ENCODE peak calls at places on chromosomes 13 and 19, in ten cellular contexts. One of them, this sample, is unnamed.

GRCh38 chr13:54184576-54184975 is 1156.0 kb downstream of the OLFM4 start:
- DNase-seq in pons: no peak
- DNase-seq in foreskin melanocyte: no peak
- DNase-seq in AG04450: no peak
- DNase-seq in iris pigment epithelial cell: no peak
- DNase-seq in activated CD4-positive, alpha-beta T cell treated with anti-CD3 and anti-CD28 coated beads, Interleukin-2, amount 10 ng/mL, durations not matched to agents 7 days and 5 days: no peak
- DNase-seq in activated T-cell treated with anti-CD3 and anti-CD28 coated beads for 1 hour: no peak
- DNase-seq in CD8-positive, alpha-beta memory T cell: no peak
- DNase-seq in GOT3: no peak
- DNase-seq in HT1080: no peak
- DNase-seq in this sample: no peak

GRCh38 chr13:32211788-32212187 is 103.4 kb downstream of the ZAR1L start:
- DNase-seq in pons: no peak
- DNase-seq in foreskin melanocyte: no peak
- DNase-seq in AG04450: peak
- DNase-seq in iris pigment epithelial cell: peak
- DNase-seq in activated CD4-positive, alpha-beta T cell treated with anti-CD3 and anti-CD28 coated beads, Interleukin-2, amount 10 ng/mL, durations not matched to agents 7 days and 5 days: no peak
- DNase-seq in activated T-cell treated with anti-CD3 and anti-CD28 coated beads for 1 hour: no peak
- DNase-seq in CD8-positive, alpha-beta memory T cell: no peak
- DNase-seq in GOT3: no peak
- DNase-seq in HT1080: peak
- DNase-seq in this sample: no peak

GRCh38 chr19:52034051-52034728 is 6.0 kb upstream of the ZNF614 start:
- DNase-seq in pons: no peak
- DNase-seq in foreskin melanocyte: no peak
- DNase-seq in AG04450: no peak
- DNase-seq in iris pigment epithelial cell: peak
- DNase-seq in activated CD4-positive, alpha-beta T cell treated with anti-CD3 and anti-CD28 coated beads, Interleukin-2, amount 10 ng/mL, durations not matched to agents 7 days and 5 days: no peak
- DNase-seq in activated T-cell treated with anti-CD3 and anti-CD28 coated beads for 1 hour: no peak
- DNase-seq in CD8-positive, alpha-beta memory T cell: no peak
- DNase-seq in GOT3: no peak
- DNase-seq in HT1080: no peak
- DNase-seq in this sample: no peak

GRCh38 chr19:34794289-34794960 is 21.4 kb upstream of the ZNF599 start:
- DNase-seq in pons: no peak
- DNase-seq in foreskin melanocyte: no peak
- DNase-seq in AG04450: no peak
- DNase-seq in iris pigment epithelial cell: peak
- DNase-seq in activated CD4-positive, alpha-beta T cell treated with anti-CD3 and anti-CD28 coated beads, Interleukin-2, amount 10 ng/mL, durations not matched to agents 7 days and 5 days: no peak
- DNase-seq in activated T-cell treated with anti-CD3 and anti-CD28 coated beads for 1 hour: no peak
- DNase-seq in CD8-positive, alpha-beta memory T cell: no peak
- DNase-seq in GOT3: no peak
- DNase-seq in HT1080: no peak
- DNase-seq in this sample: no peak

GRCh38 chr13:52832268-52832667 is 16.2 kb downstream of the PCDH8 start:
- DNase-seq in pons: no peak
- DNase-seq in foreskin melanocyte: no peak
- DNase-seq in AG04450: no peak
- DNase-seq in iris pigment epithelial cell: no peak
- DNase-seq in activated CD4-positive, alpha-beta T cell treated with anti-CD3 and anti-CD28 coated beads, Interleukin-2, amount 10 ng/mL, durations not matched to agents 7 days and 5 days: no peak
- DNase-seq in activated T-cell treated with anti-CD3 and anti-CD28 coated beads for 1 hour: no peak
- DNase-seq in CD8-positive, alpha-beta memory T cell: no peak
- DNase-seq in GOT3: no peak
- DNase-seq in HT1080: no peak
- DNase-seq in this sample: no peak

GRCh38 chr19:29668746-29669609 is 3.7 kb downstream of the PLEKHF1 start:
- DNase-seq in pons: no peak
- DNase-seq in foreskin melanocyte: no peak
- DNase-seq in AG04450: no peak
- DNase-seq in iris pigment epithelial cell: no peak
- DNase-seq in activated CD4-positive, alpha-beta T cell treated with anti-CD3 and anti-CD28 coated beads, Interleukin-2, amount 10 ng/mL, durations not matched to agents 7 days and 5 days: no peak
- DNase-seq in activated T-cell treated with anti-CD3 and anti-CD28 coated beads for 1 hour: no peak
- DNase-seq in CD8-positive, alpha-beta memory T cell: no peak
- DNase-seq in GOT3: no peak
- DNase-seq in HT1080: peak
- DNase-seq in this sample: no peak

GRCh38 chr13:42707003-42707402 is 74.4 kb upstream of the FAM216B start:
- DNase-seq in pons: no peak
- DNase-seq in foreskin melanocyte: no peak
- DNase-seq in AG04450: no peak
- DNase-seq in iris pigment epithelial cell: peak
- DNase-seq in activated CD4-positive, alpha-beta T cell treated with anti-CD3 and anti-CD28 coated beads, Interleukin-2, amount 10 ng/mL, durations not matched to agents 7 days and 5 days: no peak
- DNase-seq in activated T-cell treated with anti-CD3 and anti-CD28 coated beads for 1 hour: no peak
- DNase-seq in CD8-positive, alpha-beta memory T cell: no peak
- DNase-seq in GOT3: no peak
- DNase-seq in HT1080: no peak
- DNase-seq in this sample: no peak

GRCh38 chr13:64371045-64371444 is 2859.1 kb downstream of the PCDH9 start:
- DNase-seq in pons: no peak
- DNase-seq in foreskin melanocyte: no peak
- DNase-seq in AG04450: no peak
- DNase-seq in iris pigment epithelial cell: peak
- DNase-seq in activated CD4-positive, alpha-beta T cell treated with anti-CD3 and anti-CD28 coated beads, Interleukin-2, amount 10 ng/mL, durations not matched to agents 7 days and 5 days: no peak
- DNase-seq in activated T-cell treated with anti-CD3 and anti-CD28 coated beads for 1 hour: no peak
- DNase-seq in CD8-positive, alpha-beta memory T cell: no peak
- DNase-seq in GOT3: no peak
- DNase-seq in HT1080: peak
- DNase-seq in this sample: peak

GRCh38 chr19:54041969-54042606 is 21.6 kb downstream of the VSTM1 start:
- DNase-seq in pons: no peak
- DNase-seq in foreskin melanocyte: no peak
- DNase-seq in AG04450: no peak
- DNase-seq in iris pigment epithelial cell: no peak
- DNase-seq in activated CD4-positive, alpha-beta T cell treated with anti-CD3 and anti-CD28 coated beads, Interleukin-2, amount 10 ng/mL, durations not matched to agents 7 days and 5 days: no peak
- DNase-seq in activated T-cell treated with anti-CD3 and anti-CD28 coated beads for 1 hour: no peak
- DNase-seq in CD8-positive, alpha-beta memory T cell: no peak
- DNase-seq in GOT3: no peak
- DNase-seq in HT1080: peak
- DNase-seq in this sample: no peak

GRCh38 chr13:83007226-83007625 is 875.0 kb downstream of the SLITRK1 start:
- DNase-seq in pons: no peak
- DNase-seq in foreskin melanocyte: no peak
- DNase-seq in AG04450: no peak
- DNase-seq in iris pigment epithelial cell: no peak
- DNase-seq in activated CD4-positive, alpha-beta T cell treated with anti-CD3 and anti-CD28 coated beads, Interleukin-2, amount 10 ng/mL, durations not matched to agents 7 days and 5 days: no peak
- DNase-seq in activated T-cell treated with anti-CD3 and anti-CD28 coated beads for 1 hour: no peak
- DNase-seq in CD8-positive, alpha-beta memory T cell: no peak
- DNase-seq in GOT3: no peak
- DNase-seq in HT1080: no peak
- DNase-seq in this sample: no peak

GRCh38 chr13:80428344-80429096 is 87.6 kb upstream of the SPRY2 start:
- DNase-seq in pons: no peak
- DNase-seq in foreskin melanocyte: no peak
- DNase-seq in AG04450: no peak
- DNase-seq in iris pigment epithelial cell: no peak
- DNase-seq in activated CD4-positive, alpha-beta T cell treated with anti-CD3 and anti-CD28 coated beads, Interleukin-2, amount 10 ng/mL, durations not matched to agents 7 days and 5 days: no peak
- DNase-seq in activated T-cell treated with anti-CD3 and anti-CD28 coated beads for 1 hour: no peak
- DNase-seq in CD8-positive, alpha-beta memory T cell: no peak
- DNase-seq in GOT3: no peak
- DNase-seq in HT1080: no peak
- DNase-seq in this sample: no peak

GRCh38 chr19:55165952-55166529 is 372 bp downstream of the DNAAF3 start:
- DNase-seq in pons: peak
- DNase-seq in foreskin melanocyte: peak
- DNase-seq in AG04450: no peak
- DNase-seq in iris pigment epithelial cell: peak
- DNase-seq in activated CD4-positive, alpha-beta T cell treated with anti-CD3 and anti-CD28 coated beads, Interleukin-2, amount 10 ng/mL, durations not matched to agents 7 days and 5 days: peak
- DNase-seq in activated T-cell treated with anti-CD3 and anti-CD28 coated beads for 1 hour: no peak
- DNase-seq in CD8-positive, alpha-beta memory T cell: peak
- DNase-seq in GOT3: no peak
- DNase-seq in HT1080: peak
- DNase-seq in this sample: no peak

GRCh38 chr13:73820688-73821087 is 313.5 kb downstream of the KLF12 start:
- DNase-seq in pons: no peak
- DNase-seq in foreskin melanocyte: no peak
- DNase-seq in AG04450: no peak
- DNase-seq in iris pigment epithelial cell: no peak
- DNase-seq in activated CD4-positive, alpha-beta T cell treated with anti-CD3 and anti-CD28 coated beads, Interleukin-2, amount 10 ng/mL, durations not matched to agents 7 days and 5 days: no peak
- DNase-seq in activated T-cell treated with anti-CD3 and anti-CD28 coated beads for 1 hour: no peak
- DNase-seq in CD8-positive, alpha-beta memory T cell: no peak
- DNase-seq in GOT3: no peak
- DNase-seq in HT1080: no peak
- DNase-seq in this sample: no peak

GRCh38 chr13:25292301-25292700 is 5.0 kb upstream of the MTMR6 start:
- DNase-seq in pons: no peak
- DNase-seq in foreskin melanocyte: no peak
- DNase-seq in AG04450: no peak
- DNase-seq in iris pigment epithelial cell: peak
- DNase-seq in activated CD4-positive, alpha-beta T cell treated with anti-CD3 and anti-CD28 coated beads, Interleukin-2, amount 10 ng/mL, durations not matched to agents 7 days and 5 days: peak
- DNase-seq in activated T-cell treated with anti-CD3 and anti-CD28 coated beads for 1 hour: no peak
- DNase-seq in CD8-positive, alpha-beta memory T cell: peak
- DNase-seq in GOT3: no peak
- DNase-seq in HT1080: peak
- DNase-seq in this sample: peak

This sample was measured in kidney epithelial cell.